ENCODE peak calls at places on chromosomes 13 and 19, in nine cellular contexts. One of them, this sample, is unnamed.

GRCh38 chr13:93225610-93226009 is 997 bp upstream of the GPC6 start:
- DNase-seq in tibial artery: no peak
- DNase-seq in neural crest cell: no peak
- DNase-seq in right atrium auricular region: no peak
- DNase-seq in GM12865: no peak
- DNase-seq in foreskin keratinocyte: no peak
- DNase-seq in Peyer's patch: no peak
- DNase-seq in tibial nerve: no peak
- DNase-seq in RWPE2: no peak
- DNase-seq in this sample: no peak

GRCh38 chr13:33262069-33262487 is 23.5 kb downstream of the STARD13 start:
- DNase-seq in tibial artery: no peak
- DNase-seq in neural crest cell: no peak
- DNase-seq in right atrium auricular region: no peak
- DNase-seq in GM12865: peak
- DNase-seq in foreskin keratinocyte: peak
- DNase-seq in Peyer's patch: no peak
- DNase-seq in tibial nerve: no peak
- DNase-seq in RWPE2: peak
- DNase-seq in this sample: no peak

GRCh38 chr19:3852614-3853254 is 16.1 kb downstream of the ZFR2 start:
- DNase-seq in tibial artery: no peak
- DNase-seq in neural crest cell: no peak
- DNase-seq in right atrium auricular region: no peak
- DNase-seq in GM12865: peak
- DNase-seq in foreskin keratinocyte: peak
- DNase-seq in Peyer's patch: peak
- DNase-seq in tibial nerve: no peak
- DNase-seq in RWPE2: no peak
- DNase-seq in this sample: no peak

GRCh38 chr13:48828962-48829405 is 146.7 kb upstream of the FNDC3A start:
- DNase-seq in tibial artery: no peak
- DNase-seq in neural crest cell: no peak
- DNase-seq in right atrium auricular region: no peak
- DNase-seq in GM12865: peak
- DNase-seq in foreskin keratinocyte: peak
- DNase-seq in Peyer's patch: no peak
- DNase-seq in tibial nerve: no peak
- DNase-seq in RWPE2: no peak
- DNase-seq in this sample: no peak

GRCh38 chr13:38866649-38867048 is 124.0 kb downstream of the STOML3 start:
- DNase-seq in tibial artery: no peak
- DNase-seq in neural crest cell: no peak
- DNase-seq in right atrium auricular region: no peak
- DNase-seq in GM12865: no peak
- DNase-seq in foreskin keratinocyte: no peak
- DNase-seq in Peyer's patch: no peak
- DNase-seq in tibial nerve: no peak
- DNase-seq in RWPE2: no peak
- DNase-seq in this sample: no peak

GRCh38 chr13:92806215-92806614 is 420.4 kb upstream of the GPC6 start:
- DNase-seq in tibial artery: no peak
- DNase-seq in neural crest cell: no peak
- DNase-seq in right atrium auricular region: no peak
- DNase-seq in GM12865: peak
- DNase-seq in foreskin keratinocyte: no peak
- DNase-seq in Peyer's patch: no peak
- DNase-seq in tibial nerve: no peak
- DNase-seq in RWPE2: no peak
- DNase-seq in this sample: no peak

GRCh38 chr19:55676384-55676783 is 1.4 kb downstream of the EPN1 start:
- DNase-seq in tibial artery: no peak
- DNase-seq in neural crest cell: no peak
- DNase-seq in right atrium auricular region: no peak
- DNase-seq in GM12865: no peak
- DNase-seq in foreskin keratinocyte: no peak
- DNase-seq in Peyer's patch: no peak
- DNase-seq in tibial nerve: no peak
- DNase-seq in RWPE2: no peak
- DNase-seq in this sample: no peak

GRCh38 chr13:87851395-87851794 is 180.2 kb downstream of the SLITRK5 start:
- DNase-seq in tibial artery: no peak
- DNase-seq in neural crest cell: no peak
- DNase-seq in right atrium auricular region: no peak
- DNase-seq in GM12865: no peak
- DNase-seq in foreskin keratinocyte: no peak
- DNase-seq in Peyer's patch: no peak
- DNase-seq in tibial nerve: no peak
- DNase-seq in RWPE2: no peak
- DNase-seq in this sample: no peak

GRCh38 chr19:37077615-37077928 is 661 bp upstream of the ZNF420 start:
- DNase-seq in tibial artery: no peak
- DNase-seq in neural crest cell: no peak
- DNase-seq in right atrium auricular region: no peak
- DNase-seq in GM12865: no peak
- DNase-seq in foreskin keratinocyte: peak
- DNase-seq in Peyer's patch: no peak
- DNase-seq in tibial nerve: no peak
- DNase-seq in RWPE2: no peak
- DNase-seq in this sample: no peak

GRCh38 chr19:34300962-34301361 is 46.6 kb downstream of the GARRE1 start:
- DNase-seq in tibial artery: no peak
- DNase-seq in neural crest cell: no peak
- DNase-seq in right atrium auricular region: no peak
- DNase-seq in GM12865: no peak
- DNase-seq in foreskin keratinocyte: no peak
- DNase-seq in Peyer's patch: no peak
- DNase-seq in tibial nerve: no peak
- DNase-seq in RWPE2: no peak
- DNase-seq in this sample: no peak

GRCh38 chr13:81874681-81875661 is 1534.0 kb upstream of the SPRY2 start:
- DNase-seq in tibial artery: no peak
- DNase-seq in neural crest cell: no peak
- DNase-seq in right atrium auricular region: no peak
- DNase-seq in GM12865: no peak
- DNase-seq in foreskin keratinocyte: no peak
- DNase-seq in Peyer's patch: no peak
- DNase-seq in tibial nerve: no peak
- DNase-seq in RWPE2: no peak
- DNase-seq in this sample: no peak

GRCh38 chr13:81874253-81874652 is 1533.3 kb upstream of the SPRY2 start:
- DNase-seq in tibial artery: no peak
- DNase-seq in neural crest cell: no peak
- DNase-seq in right atrium auricular region: no peak
- DNase-seq in GM12865: no peak
- DNase-seq in foreskin keratinocyte: no peak
- DNase-seq in Peyer's patch: no peak
- DNase-seq in tibial nerve: no peak
- DNase-seq in RWPE2: no peak
- DNase-seq in this sample: no peak

DNA sequence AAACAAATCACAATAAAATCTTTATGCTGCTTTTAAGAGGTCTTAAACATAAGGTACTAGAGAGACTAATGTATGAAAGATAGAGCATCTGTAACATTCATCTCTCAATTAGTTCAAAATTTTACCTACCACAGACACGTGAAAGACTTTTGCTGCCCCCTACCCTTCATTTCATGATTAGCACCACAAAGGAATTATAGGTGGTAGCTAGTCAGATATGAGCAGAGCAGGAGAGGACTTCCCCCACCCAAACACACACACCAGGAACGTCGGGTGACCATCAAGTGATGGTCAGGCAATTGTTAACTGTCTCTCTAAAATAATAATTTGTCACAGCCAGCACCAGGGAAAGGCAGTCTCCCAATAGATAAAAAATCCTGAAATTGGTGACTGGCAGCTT is 1531.7 kb upstream of the SPRY2 start:
- DNase-seq in tibial artery: no peak
- DNase-seq in neural crest cell: peak
- DNase-seq in right atrium auricular region: no peak
- DNase-seq in GM12865: no peak
- DNase-seq in foreskin keratinocyte: no peak
- DNase-seq in Peyer's patch: no peak
- DNase-seq in tibial nerve: no peak
- DNase-seq in RWPE2: no peak
- DNase-seq in this sample: no peak
- TF ChIP-seq CTCF in tibial artery: no peak
- TF ChIP-seq CTCF in neural crest cell: peak
- TF ChIP-seq CTCF in right atrium auricular region: no peak
- TF ChIP-seq CTCF in GM12865: no peak
- TF ChIP-seq CTCF in foreskin keratinocyte: peak
- TF ChIP-seq CTCF in Peyer's patch: no peak
- TF ChIP-seq CTCF in tibial nerve: no peak
- TF ChIP-seq CTCF in RWPE2: peak
- TF ChIP-seq CTCF in this sample: no peak

DNA sequence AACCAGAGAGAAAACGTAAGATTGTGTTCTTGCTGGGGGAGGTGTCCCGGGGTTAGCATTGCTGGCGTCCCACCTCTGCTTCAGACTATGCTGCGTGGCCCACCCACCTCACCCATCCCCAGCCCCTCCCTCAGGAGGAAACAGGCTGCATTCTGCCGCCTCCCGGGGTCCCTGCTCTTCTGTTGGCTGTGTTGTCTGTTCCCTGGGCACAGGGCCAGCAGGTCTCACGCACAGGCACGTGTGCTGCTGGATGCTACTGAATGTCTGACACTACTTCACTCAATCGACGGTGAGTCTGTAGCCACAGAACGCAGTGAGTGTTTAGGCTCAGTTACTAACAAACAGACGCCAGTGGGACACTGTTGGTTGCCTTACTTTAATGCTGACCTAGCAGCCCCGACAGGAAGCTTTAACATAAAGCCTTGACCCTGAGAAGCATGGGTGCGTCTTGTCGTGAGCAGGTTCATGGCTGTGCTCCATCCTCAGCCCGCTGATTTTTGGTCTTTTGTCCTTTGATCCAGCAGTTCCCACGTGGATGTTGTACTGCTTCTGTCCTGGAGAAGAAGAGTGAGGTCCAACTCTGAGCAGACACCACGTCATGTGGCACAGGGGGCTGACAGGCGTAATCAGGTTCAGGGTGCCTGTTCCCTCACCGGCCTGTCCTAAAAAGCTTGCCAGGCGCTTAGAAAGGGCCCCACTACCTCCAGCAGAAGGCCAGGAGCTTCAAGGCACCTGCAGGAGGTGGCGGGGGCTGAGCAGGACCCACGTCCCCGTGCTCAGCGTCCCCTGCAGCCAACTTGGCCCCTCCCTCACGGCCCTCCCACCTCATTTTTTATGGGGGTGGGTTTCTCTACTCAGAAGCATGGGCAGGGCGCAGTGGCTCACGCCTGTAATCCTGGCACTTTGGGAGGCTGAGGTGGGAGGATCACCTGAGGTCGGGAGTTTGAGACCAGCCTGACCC is 26.0 kb downstream of the NAXD start:
- DNase-seq in tibial artery: no peak
- DNase-seq in neural crest cell: no peak
- DNase-seq in right atrium auricular region: no peak
- DNase-seq in GM12865: no peak
- DNase-seq in foreskin keratinocyte: no peak
- DNase-seq in Peyer's patch: no peak
- DNase-seq in tibial nerve: no peak
- DNase-seq in RWPE2: no peak
- DNase-seq in this sample: no peak
- TF ChIP-seq CTCF in tibial artery: no peak
- TF ChIP-seq CTCF in neural crest cell: no peak
- TF ChIP-seq CTCF in right atrium auricular region: no peak
- TF ChIP-seq CTCF in GM12865: no peak
- TF ChIP-seq CTCF in foreskin keratinocyte: no peak
- TF ChIP-seq CTCF in Peyer's patch: no peak
- TF ChIP-seq CTCF in tibial nerve: no peak
- TF ChIP-seq CTCF in RWPE2: no peak
- TF ChIP-seq CTCF in this sample: no peak

DNA sequence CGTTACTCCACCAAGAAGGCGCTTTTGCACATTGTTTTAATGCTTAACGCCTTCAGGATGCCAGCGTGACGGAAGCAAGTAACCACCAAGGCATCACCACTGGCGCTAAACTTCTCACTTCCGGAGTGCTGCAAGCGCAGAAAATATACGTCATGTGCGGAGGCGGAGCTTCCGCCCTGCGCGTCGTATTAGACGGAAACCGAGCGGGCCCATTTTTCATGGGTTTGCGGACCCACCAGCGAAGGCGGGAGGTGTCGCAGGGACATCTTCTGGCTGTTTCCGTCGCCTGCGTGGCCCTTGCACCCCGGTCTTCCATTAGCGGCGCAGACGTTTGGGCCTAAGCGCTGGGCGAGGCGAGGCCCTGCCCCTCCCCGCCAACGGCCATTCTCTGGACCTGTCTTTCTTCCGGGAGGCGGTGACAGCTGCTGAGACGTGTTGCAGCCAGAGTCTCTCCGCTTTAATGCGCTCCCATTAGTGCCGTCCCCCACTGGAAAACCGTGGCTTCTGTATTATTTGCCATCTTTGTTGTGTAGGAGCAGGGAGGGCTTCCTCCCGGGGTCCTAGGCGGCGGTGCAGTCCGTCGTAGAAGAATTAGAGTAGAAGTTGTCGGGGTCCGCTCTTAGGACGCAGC is at the start of gene ERCC5:
- DNase-seq in tibial artery: peak
- DNase-seq in neural crest cell: peak
- DNase-seq in right atrium auricular region: peak
- DNase-seq in GM12865: peak
- DNase-seq in foreskin keratinocyte: peak
- DNase-seq in Peyer's patch: peak
- DNase-seq in tibial nerve: peak
- DNase-seq in RWPE2: peak
- DNase-seq in this sample: peak
- TF ChIP-seq CTCF in tibial artery: no peak
- TF ChIP-seq CTCF in neural crest cell: no peak
- TF ChIP-seq CTCF in right atrium auricular region: no peak
- TF ChIP-seq CTCF in GM12865: no peak
- TF ChIP-seq CTCF in foreskin keratinocyte: peak
- TF ChIP-seq CTCF in Peyer's patch: no peak
- TF ChIP-seq CTCF in tibial nerve: no peak
- TF ChIP-seq CTCF in RWPE2: peak
- TF ChIP-seq CTCF in this sample: no peak

DNA sequence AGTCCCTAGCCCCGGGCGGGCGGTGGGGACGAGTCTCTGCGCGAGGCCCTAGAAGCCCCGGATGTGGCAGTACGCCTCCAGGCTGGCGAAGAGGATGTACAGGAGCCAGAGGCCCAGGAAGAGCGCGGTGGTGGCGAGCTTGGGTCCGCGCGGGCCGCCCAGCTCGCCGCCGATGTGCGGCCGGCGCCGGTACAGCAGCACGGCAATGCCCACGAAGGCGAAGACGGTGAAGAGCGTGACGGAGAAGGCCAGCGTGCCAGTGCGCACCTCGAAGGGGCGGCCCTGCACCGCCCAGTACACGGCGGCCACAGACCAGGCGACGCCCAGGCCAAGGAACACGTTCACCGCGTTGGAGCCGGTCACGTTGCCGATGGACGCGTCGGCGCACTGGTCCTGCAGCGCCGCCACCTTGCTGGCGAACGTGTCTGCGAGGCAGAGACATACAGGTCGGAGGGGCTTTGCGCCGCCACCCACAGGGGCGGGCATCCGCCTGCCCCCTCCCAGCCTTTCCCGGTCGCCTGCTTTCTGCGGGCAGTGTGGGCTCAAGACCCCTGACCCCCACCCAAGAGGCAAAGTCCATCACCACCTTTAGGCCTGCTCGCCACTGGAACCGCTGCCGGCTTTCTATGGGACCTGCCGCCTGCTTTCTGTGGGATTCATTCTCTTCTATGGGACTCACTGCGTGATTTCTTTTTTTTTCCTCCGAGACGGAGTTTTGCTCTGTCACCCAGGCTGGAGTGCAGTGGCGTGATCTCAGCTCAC is 10.9 kb upstream of the MEIS3 start:
- DNase-seq in tibial artery: no peak
- DNase-seq in neural crest cell: no peak
- DNase-seq in right atrium auricular region: no peak
- DNase-seq in GM12865: peak
- DNase-seq in foreskin keratinocyte: no peak
- DNase-seq in Peyer's patch: no peak
- DNase-seq in tibial nerve: peak
- DNase-seq in RWPE2: no peak
- DNase-seq in this sample: no peak
- TF ChIP-seq CTCF in tibial artery: peak
- TF ChIP-seq CTCF in neural crest cell: peak
- TF ChIP-seq CTCF in right atrium auricular region: no peak
- TF ChIP-seq CTCF in GM12865: no peak
- TF ChIP-seq CTCF in foreskin keratinocyte: peak
- TF ChIP-seq CTCF in Peyer's patch: no peak
- TF ChIP-seq CTCF in tibial nerve: peak
- TF ChIP-seq CTCF in RWPE2: no peak
- TF ChIP-seq CTCF in this sample: no peak

This sample was measured in activated B cell treated with CpG ODN at 0.5 μM for 24 hours.